ENCODE peak calls at places on chromosomes 1 and 21, in six cellular contexts. U, C, E, S, B and N are unnamed samples.

GRCh38 chr1:58748625-58749198 is 35.1 kb downstream of the JUN start:
- DNase-seq in U (no peak), C (no peak), E (no peak), B (no peak), S (no peak), N (no peak)

GRCh38 chr1:206735553-206736031 is 35.0 kb upstream of the IL19 start:
- DNase-seq in U (no peak), C (no peak), S (no peak), B (no peak), E (no peak), N (no peak)

GRCh38 chr1:208604295-208604694 is 360.1 kb upstream of the PLXNA2 start:
- DNase-seq in U (no peak), B (peak), S (peak), C (no peak), E (no peak), N (no peak)

GRCh38 chr1:150574260-150575071 is 4.9 kb downstream of the MCL1 start:
- DNase-seq in U (no peak), B (no peak), E (no peak), S (no peak), C (no peak), N (no peak)

GRCh38 chr1:22952694-22953391 is 19.8 kb downstream of the LACTBL1 start:
- DNase-seq in S (no peak), B (no peak), U (no peak), E (no peak), C (no peak), N (no peak)

GRCh38 chr1:2194898-2195673 is 514 bp upstream of the FAAP20 start:
- DNase-seq in E (peak), B (peak), C (peak), S (peak), U (peak), N (peak)

GRCh38 chr21:36902793-36903192 is 63.7 kb downstream of the HLCS start:
- DNase-seq in C (no peak), U (no peak), B (no peak), S (peak), E (peak), N (no peak)

GRCh38 chr1:39154553-39155361 is 49.7 kb upstream of the MACF1 start:
- DNase-seq in S (peak), E (peak), U (no peak), B (no peak), C (no peak), N (no peak)

GRCh38 chr1:110766336-110766647 is 91.6 kb upstream of the KCNA3 start:
- DNase-seq in C (no peak), U (no peak), E (no peak), B (no peak), S (no peak), N (no peak)

GRCh38 chr1:28973850-28974841 is 59.8 kb downstream of the EPB41 start:
- DNase-seq in B (no peak), U (no peak), S (peak), C (no peak), E (no peak), N (no peak)

GRCh38 chr1:56216173-56216572 is 363.2 kb downstream of the PLPP3 start:
- DNase-seq in S (no peak), B (no peak), C (no peak), E (no peak), U (no peak), N (no peak)

GRCh38 chr1:36975642-36976041 is 58.7 kb downstream of the GRIK3 start:
- DNase-seq in E (no peak), S (no peak), B (no peak), C (no peak), U (no peak), N (no peak)

GRCh38 chr1:30887485-30888315 is 20.9 kb downstream of the SDC3 start:
- DNase-seq in U (no peak), B (no peak), E (no peak), C (no peak), S (peak), N (no peak)

DNA sequence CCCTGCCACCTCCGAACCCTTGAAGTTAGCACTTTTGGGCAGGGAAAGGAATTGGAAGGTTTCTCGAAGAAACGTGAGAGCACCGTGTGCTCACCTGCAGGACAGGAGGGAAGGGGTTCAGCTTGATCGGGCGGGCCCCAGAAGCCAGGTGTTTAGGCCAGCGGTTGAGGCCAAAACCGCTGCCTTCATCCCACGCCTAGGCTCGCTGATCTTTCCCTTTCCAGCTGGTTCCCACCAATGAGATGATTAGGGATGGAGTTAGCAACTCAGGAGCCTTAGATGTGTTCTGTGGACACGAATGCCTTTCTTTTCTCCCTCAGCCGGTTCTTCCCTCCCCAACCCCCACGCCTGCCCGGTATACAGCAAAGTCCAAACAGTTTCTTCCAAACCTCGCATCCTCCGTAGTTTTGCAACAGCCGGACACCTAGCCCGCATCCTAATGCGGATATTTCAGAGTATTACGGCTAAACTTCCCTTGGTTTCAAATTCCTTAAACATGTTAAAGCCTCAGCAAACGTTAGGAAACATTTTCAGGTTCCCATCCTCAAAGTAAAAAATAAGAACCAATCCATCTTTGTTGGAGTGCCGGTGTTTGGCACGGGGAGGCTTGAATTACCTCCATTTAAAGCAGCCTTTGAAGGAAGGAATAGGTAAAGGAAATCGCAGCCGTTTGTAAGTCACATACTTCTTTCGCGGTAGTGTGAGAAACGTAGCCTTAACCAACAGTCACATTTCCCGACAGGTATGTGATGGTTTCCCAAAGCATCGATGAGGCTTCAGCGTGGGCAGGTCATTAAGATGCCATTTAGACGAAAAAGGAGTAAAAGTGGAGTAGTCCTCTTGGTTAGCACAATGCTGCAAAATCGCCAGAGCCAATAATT is 1.1 kb downstream of the LRRC8C start:
- DNase-seq in E (no peak), C (peak), S (peak), U (no peak), B (peak), N (peak)
- TF ChIP-seq CTCF in E (no peak), C (no peak), S (no peak), U (no peak), B (no peak), N (no peak)

DNA sequence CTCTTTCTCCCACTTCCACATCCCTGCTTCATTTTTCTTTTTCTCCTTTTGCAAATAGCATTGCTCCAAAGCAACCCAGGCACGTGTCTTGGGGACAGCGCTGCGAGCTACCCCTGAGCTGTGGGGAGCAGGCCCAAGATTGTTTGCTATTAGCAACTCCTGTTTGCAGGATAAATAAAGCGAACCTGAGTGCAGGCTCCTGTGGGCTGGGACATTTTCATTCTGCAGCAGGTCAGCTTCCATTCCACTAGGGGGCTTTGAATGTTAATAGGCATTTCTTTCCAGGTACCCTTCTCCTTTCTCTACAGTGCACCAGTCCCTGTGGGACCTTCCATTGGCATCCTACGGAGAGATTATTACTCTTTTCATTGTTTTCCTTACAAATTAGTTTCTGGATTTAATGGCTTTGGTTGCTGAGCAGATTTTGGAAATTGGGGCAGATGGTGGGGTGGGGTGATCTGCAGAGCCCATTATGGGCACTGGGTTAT is 54.0 kb downstream of the OLFML3 start:
- DNase-seq in E (no peak), S (peak), B (peak), U (peak), C (no peak), N (peak)
- TF ChIP-seq CTCF in E (peak), S (peak), B (peak), U (peak), C (no peak), N (peak)

DNA sequence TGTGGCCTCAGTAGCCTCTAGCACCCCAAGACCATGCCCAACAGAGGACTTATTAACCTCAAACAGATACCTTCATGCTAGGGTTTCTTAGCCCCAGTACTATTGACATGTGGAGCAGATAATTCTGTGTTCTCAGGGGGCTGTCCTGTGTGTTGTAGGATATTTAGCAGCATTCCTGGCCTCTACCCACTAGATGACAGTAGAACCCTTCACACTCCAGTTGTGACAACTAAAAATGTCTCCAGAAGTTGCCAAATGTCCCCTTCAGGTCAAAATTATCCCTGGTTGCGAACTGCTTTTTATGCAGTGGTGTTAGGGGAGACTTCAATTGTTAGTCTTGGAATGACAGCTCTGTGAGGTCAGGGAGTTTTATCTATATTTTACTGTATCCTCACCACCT is 8.1 kb downstream of the KAZN start:
- DNase-seq in S (peak), U (no peak), C (no peak), B (no peak), E (no peak), N (no peak)
- TF ChIP-seq CTCF in S (peak), U (peak), C (no peak), B (no peak), E (peak), N (no peak)

GRCh38 chr21:16082038-16082816 is 352.4 kb downstream of the USP25 start:
- DNase-seq in U (no peak), S (peak), C (no peak), E (no peak), B (no peak), N (no peak)
- TF ChIP-seq CTCF in U (no peak), S (peak), C (no peak), E (peak), B (peak), N (peak)